ENCODE peak calls at places on chromosomes 1 and 21, in six cellular contexts. F is endodermal cell, R is omental fat pad, Y is GM23338, B is dorsolateral prefrontal cortex, J is IMR-90. E is an unnamed sample.

GRCh38 chr1:66271216-66271903 is 262.6 kb upstream of the SGIP1 start:
- DNase-seq in B (peak), R (peak), Y (peak), F (peak), J (peak), E (peak)

GRCh38 chr1:112358798-112359408 is 37.1 kb upstream of the CTTNBP2NL start:
- DNase-seq in F (peak), R (peak), J (peak), B (peak), Y (peak), E (peak)

GRCh38 chr21:35850542-35851103 is 209.7 kb downstream of the SETD4 start:
- DNase-seq in R (no peak), Y (no peak), J (no peak), B (no peak), F (peak), E (no peak)

GRCh38 chr1:198943484-198943883 is 304.6 kb downstream of the PTPRC start:
- DNase-seq in J (no peak), Y (no peak), F (no peak), B (no peak), R (no peak), E (no peak)

GRCh38 chr1:224867715-224868114 is 61.8 kb upstream of the DNAH14 start:
- DNase-seq in R (no peak), Y (no peak), F (no peak), J (no peak), B (no peak), E (no peak)

GRCh38 chr1:46364612-46365011 is 24.0 kb downstream of the NSUN4 start:
- DNase-seq in Y (no peak), J (peak), F (no peak), B (no peak), R (no peak), E (no peak)

GRCh38 chr1:95437011-95437410 is 203.0 kb downstream of the RWDD3 start:
- DNase-seq in R (no peak), F (no peak), B (no peak), J (no peak), Y (no peak), E (no peak)

GRCh38 chr21:43866233-43866632 is 1.2 kb downstream of the AGPAT3 start:
- DNase-seq in B (peak), F (peak), J (peak), R (no peak), Y (peak), E (no peak)

GRCh38 chr1:53327183-53327941 is 508 bp downstream of the LRP8 start:
- DNase-seq in Y (peak), F (peak), R (no peak), J (peak), B (peak), E (peak)

GRCh38 chr1:36734356-36734755 is 251.6 kb upstream of the CSF3R start:
- DNase-seq in J (no peak), Y (no peak), F (no peak), R (no peak), B (no peak), E (no peak)

GRCh38 chr1:85200367-85200869 is 398 bp downstream of the SYDE2 start:
- DNase-seq in R (no peak), J (no peak), F (peak), B (no peak), Y (peak), E (peak)

GRCh38 chr21:20882462-20883415 is 115.5 kb upstream of the NCAM2 start:
- DNase-seq in R (no peak), Y (peak), B (no peak), F (peak), J (peak), E (peak)

GRCh38 chr1:98053471-98054366 is 132.9 kb upstream of the DPYD start:
- DNase-seq in Y (peak), B (peak), F (peak), R (no peak), J (peak), E (peak)

GRCh38 chr1:235901461-235901860 is 34.8 kb upstream of the LYST start:
- DNase-seq in Y (no peak), B (no peak), J (peak), R (no peak), F (no peak), E (no peak)

GRCh38 chr1:172447641-172448040 is 3.8 kb upstream of the PIGC start:
- DNase-seq in F (no peak), Y (no peak), R (no peak), J (no peak), B (no peak), E (no peak)

GRCh38 chr1:4034318-4034887 is 134.3 kb upstream of the C1orf174 start:
- DNase-seq in F (peak), J (no peak), R (no peak), Y (no peak), B (no peak), E (no peak)

GRCh38 chr1:89198500-89199072 is at the start of gene GBP4:
- DNase-seq in B (peak), Y (peak), F (peak), R (no peak), J (peak), E (no peak)

GRCh38 chr1:12339410-12339809 is 109.6 kb downstream of the VPS13D start:
- DNase-seq in F (no peak), R (no peak), J (no peak), Y (peak), B (no peak), E (no peak)

GRCh38 chr1:3217096-3217724 is 148.2 kb downstream of the PRDM16 start:
- DNase-seq in Y (no peak), F (no peak), J (no peak), B (no peak), R (no peak), E (no peak)

GRCh38 chr1:3767328-3767925 is 5.1 kb upstream of the SMIM1 start:
- DNase-seq in J (no peak), B (no peak), Y (no peak), F (peak), R (no peak), E (no peak)

GRCh38 chr1:192512426-192513125 is 63.0 kb upstream of the RGS1 start:
- DNase-seq in F (no peak), J (no peak), B (no peak), R (no peak), Y (no peak), E (no peak)

GRCh38 chr21:45074048-45074817 is at the start of gene ADARB1:
- DNase-seq in B (no peak), Y (peak), R (no peak), F (peak), J (peak), E (peak)

GRCh38 chr1:29716306-29716705 is 480.0 kb downstream of the PTPRU start:
- DNase-seq in Y (no peak), R (no peak), F (no peak), B (no peak), J (no peak), E (no peak)

GRCh38 chr1:30307182-30307581 is 416.2 kb downstream of the MATN1 start:
- DNase-seq in R (no peak), Y (no peak), B (no peak), F (no peak), J (no peak), E (no peak)

GRCh38 chr1:112335351-112335750 is 60.7 kb upstream of the CTTNBP2NL start:
- DNase-seq in F (no peak), R (no peak), B (no peak), J (peak), Y (no peak), E (no peak)

GRCh38 chr1:239308701-239309333 is 77.6 kb upstream of the CHRM3 start:
- DNase-seq in F (peak), J (no peak), Y (peak), R (no peak), B (no peak), E (peak)

GRCh38 chr1:10897321-10897980 is 101.0 kb upstream of the CASZ1 start:
- DNase-seq in Y (no peak), B (no peak), R (no peak), F (no peak), J (no peak), E (no peak)

GRCh38 chr1:244435562-244436205 is 16.0 kb downstream of the ADSS2 start:
- DNase-seq in R (no peak), J (peak), Y (no peak), F (no peak), B (no peak), E (no peak)

GRCh38 chr1:72757843-72758242 is 475.5 kb upstream of the NEGR1 start:
- DNase-seq in J (no peak), F (no peak), Y (no peak), B (no peak), R (no peak), E (no peak)

GRCh38 chr1:225182701-225183100 is 245.1 kb downstream of the LBR start:
- DNase-seq in F (no peak), Y (no peak), R (no peak), J (no peak), B (no peak), E (no peak)

GRCh38 chr1:59070607-59071006 is 226.3 kb upstream of the FGGY start:
- DNase-seq in B (no peak), R (no peak), Y (no peak), J (peak), F (no peak), E (no peak)

GRCh38 chr1:183456826-183457225 is 15.5 kb upstream of the SMG7 start:
- DNase-seq in R (no peak), F (no peak), J (no peak), B (no peak), Y (no peak), E (no peak)

GRCh38 chr1:176880954-176881595 is 283.4 kb downstream of the ASTN1 start:
- DNase-seq in R (peak), J (peak), Y (peak), F (peak), B (peak), E (peak)

GRCh38 chr1:115729765-115730164 is 38.7 kb downstream of the CASQ2 start:
- DNase-seq in R (no peak), F (no peak), Y (no peak), B (no peak), J (no peak), E (no peak)

GRCh38 chr1:82759035-82759434 is 958.3 kb downstream of the ADGRL2 start:
- DNase-seq in B (no peak), R (no peak), F (no peak), J (no peak), Y (peak), E (no peak)
- TF ChIP-seq CTCF in B (no peak), R (no peak), F (peak), J (no peak), Y (peak), E (peak)

GRCh38 chr1:223711173-223711572 is 1.2 kb upstream of the CAPN2 start:
- DNase-seq in F (no peak), J (peak), B (no peak), Y (no peak), R (no peak), E (no peak)

GRCh38 chr1:223708001-223708359 is 4.4 kb upstream of the CAPN2 start:
- DNase-seq in F (peak), R (no peak), B (no peak), Y (no peak), J (no peak), E (no peak)

GRCh38 chr1:223708651-223709268 is 3.6 kb upstream of the CAPN2 start:
- DNase-seq in B (no peak), R (no peak), J (no peak), F (peak), Y (no peak), E (no peak)

GRCh38 chr1:223710179-223711133 is 1.9 kb upstream of the CAPN2 start:
- DNase-seq in R (no peak), F (peak), J (no peak), Y (no peak), B (no peak), E (no peak)

GRCh38 chr1:223709598-223709997 is 2.7 kb upstream of the CAPN2 start:
- DNase-seq in R (no peak), F (no peak), J (peak), Y (no peak), B (no peak), E (no peak)
- TF ChIP-seq CTCF in R (no peak), F (peak), J (peak), Y (no peak), B (no peak), E (peak)

GRCh38 chr1:83704350-83704749 is 294.6 kb downstream of the TTLL7 start:
- DNase-seq in R (no peak), Y (peak), J (no peak), B (no peak), F (no peak), E (no peak)
- TF ChIP-seq CTCF in R (no peak), Y (no peak), J (no peak), B (no peak), F (peak), E (peak)

GRCh38 chr1:25145775-25146381 is 86.4 kb downstream of the SYF2 start:
- DNase-seq in R (no peak), B (no peak), F (no peak), Y (no peak), J (no peak), E (no peak)

GRCh38 chr1:25150998-25151397 is 81.3 kb downstream of the SYF2 start:
- DNase-seq in Y (no peak), R (no peak), J (no peak), F (no peak), B (no peak), E (no peak)

GRCh38 chr1:25146382-25146855 is 85.9 kb downstream of the SYF2 start:
- DNase-seq in B (no peak), F (no peak), Y (no peak), J (no peak), R (no peak), E (no peak)

DNA sequence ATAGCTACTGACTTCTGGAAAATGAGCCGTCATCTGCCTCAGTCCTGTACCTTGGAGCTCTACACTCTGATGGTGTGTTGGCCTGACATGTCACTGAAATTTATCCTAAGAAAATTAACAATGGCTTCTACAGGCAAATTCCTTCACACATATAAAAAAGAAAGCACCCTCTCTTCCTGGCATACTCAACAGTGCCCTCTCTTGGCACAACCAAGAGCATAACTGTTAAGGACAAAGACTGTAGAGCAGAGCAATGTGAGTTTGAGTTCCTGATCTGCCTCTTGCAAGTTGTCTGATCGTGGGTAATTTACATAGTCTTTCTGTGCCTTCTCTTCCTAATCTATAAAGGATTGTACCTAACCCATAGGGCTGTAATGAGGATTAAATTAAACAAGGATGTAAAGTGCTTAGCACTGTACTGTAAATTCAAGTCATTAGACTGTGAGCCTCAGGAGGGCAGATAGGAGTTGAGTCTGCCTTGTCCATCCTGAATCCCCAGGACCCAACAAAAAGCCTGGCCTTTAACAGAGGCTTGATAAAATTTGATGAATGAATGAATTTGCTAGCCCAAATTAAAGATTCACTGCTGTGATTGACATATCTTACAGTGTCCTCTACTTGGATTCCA is 83.5 kb downstream of the SYF2 start:
- DNase-seq in J (no peak), F (peak), R (no peak), Y (peak), B (no peak), E (no peak)
- TF ChIP-seq CTCF in J (peak), F (peak), R (no peak), Y (peak), B (peak), E (peak)

DNA sequence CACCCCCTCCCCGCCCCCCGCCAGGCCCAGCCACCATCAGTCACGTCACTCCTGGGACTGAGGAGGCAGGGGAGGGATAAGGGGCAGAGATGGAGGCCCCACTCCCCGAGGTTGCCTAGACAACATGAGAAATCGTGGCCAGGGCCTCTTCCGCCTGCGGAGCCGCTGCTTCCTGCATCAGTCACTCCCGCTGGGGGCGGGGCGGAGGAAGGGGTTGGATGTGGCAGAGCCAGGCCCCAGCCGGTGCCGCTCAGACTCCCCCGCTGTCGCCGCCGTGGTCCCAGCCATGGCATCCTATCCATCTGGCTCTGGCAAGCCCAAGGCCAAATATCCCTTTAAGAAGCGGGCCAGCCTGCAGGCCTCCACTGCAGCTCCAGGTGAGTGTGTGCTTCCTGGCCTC is 1.3 kb downstream of the AMPD2 start:
- DNase-seq in R (peak), F (peak), J (peak), B (peak), Y (peak), E (peak)
- TF ChIP-seq CTCF in R (no peak), F (no peak), J (no peak), B (no peak), Y (no peak), E (no peak)

GRCh38 chr1:25888426-25888987 is 13.0 kb upstream of the PAQR7 start:
- DNase-seq in B (no peak), Y (no peak), J (no peak), F (no peak), R (no peak), E (no peak)

GRCh38 chr1:25890249-25891034 is 14.9 kb upstream of the PAQR7 start:
- DNase-seq in Y (no peak), J (peak), F (peak), B (no peak), R (no peak), E (no peak)

GRCh38 chr1:25893072-25893604 is 13.1 kb downstream of the STMN1 start:
- DNase-seq in Y (no peak), F (no peak), B (no peak), R (no peak), J (peak), E (no peak)

GRCh38 chr1:25891606-25892005 is 14.6 kb downstream of the STMN1 start:
- DNase-seq in R (no peak), Y (no peak), F (no peak), J (no peak), B (no peak), E (no peak)

DNA sequence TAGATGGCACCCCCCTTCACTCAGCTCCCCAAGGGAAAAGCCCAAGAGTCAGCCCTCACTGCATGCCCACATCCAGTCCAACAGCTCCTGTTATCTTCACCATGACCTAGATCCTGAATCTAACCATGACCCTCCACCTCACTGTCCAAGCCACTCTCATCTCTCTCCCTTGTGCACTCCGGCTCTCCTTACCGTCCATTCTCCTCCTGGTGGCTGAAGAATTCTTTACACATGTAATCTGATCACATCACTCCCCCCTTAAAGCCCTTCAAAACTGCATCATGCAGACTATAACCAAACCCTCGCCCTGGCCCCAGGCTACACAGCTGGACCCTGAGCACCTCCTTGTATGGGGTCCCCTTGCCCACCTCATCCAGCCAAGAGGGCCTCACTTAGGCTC is 14.0 kb upstream of the PAQR7 start:
- DNase-seq in R (no peak), J (peak), Y (peak), B (no peak), F (no peak), E (no peak)
- TF ChIP-seq CTCF in R (no peak), J (peak), Y (peak), B (no peak), F (peak), E (peak)

DNA sequence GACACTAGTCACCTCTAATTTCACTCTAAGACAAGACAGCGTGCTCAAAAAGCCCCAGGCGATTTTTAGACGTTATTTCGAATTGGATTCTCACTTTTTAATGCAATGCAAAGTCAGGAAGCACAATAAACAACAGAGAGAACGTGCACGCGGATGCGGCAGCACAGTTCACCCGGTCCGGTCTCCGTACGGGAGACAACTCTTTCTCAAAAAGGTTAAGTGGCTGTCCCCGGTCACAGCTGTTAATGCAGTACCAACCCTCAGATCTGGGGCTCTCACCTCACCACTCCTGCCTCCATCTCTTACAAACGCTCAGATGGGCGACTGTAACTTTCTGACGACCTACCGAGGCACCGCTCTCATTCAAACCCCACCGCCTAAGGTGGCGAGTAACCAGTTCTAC is 1.2 kb downstream of the HP1BP3 start:
- DNase-seq in J (no peak), R (no peak), F (no peak), B (no peak), Y (no peak), E (peak)
- TF ChIP-seq CTCF in J (no peak), R (no peak), F (no peak), B (no peak), Y (no peak), E (no peak)